ENCODE peak calls at places on chromosomes 2 and 18, in ten cellular contexts. One of them, this sample, is unnamed.

GRCh38 chr2:218230882-218231281 is 13.9 kb downstream of the ARPC2 start:
- DNase-seq in H7: peak
- DNase-seq in CMK: no peak
- DNase-seq in lower lobe of right lung: no peak
- DNase-seq in AG04450: no peak
- DNase-seq in H9: no peak
- DNase-seq in smooth muscle cell of the brain vasculature: no peak
- DNase-seq in Ammon's horn: no peak
- DNase-seq in activated T-helper 1 cell treated with anti-CD3 and anti-CD28 coated beads, Interleukin-2, amount 50 U/mL, for 16 hours: no peak
- DNase-seq in HCT116: no peak
- DNase-seq in this sample: peak

GRCh38 chr2:101805146-101806088 is 107.9 kb downstream of the MAP4K4 start:
- DNase-seq in activated T-helper 1 cell treated with anti-CD3 and anti-CD28 coated beads, Interleukin-2, amount 50 U/mL, for 16 hours: no peak
- DNase-seq in AG04450: no peak
- DNase-seq in smooth muscle cell of the brain vasculature: no peak
- DNase-seq in Ammon's horn: no peak
- DNase-seq in HCT116: no peak
- DNase-seq in H7: no peak
- DNase-seq in CMK: no peak
- DNase-seq in lower lobe of right lung: no peak
- DNase-seq in H9: no peak
- DNase-seq in this sample: no peak

GRCh38 chr2:28359222-28360065 is 33.2 kb upstream of the FOSL2 start:
- DNase-seq in Ammon's horn: peak
- DNase-seq in lower lobe of right lung: peak
- DNase-seq in H9: no peak
- DNase-seq in activated T-helper 1 cell treated with anti-CD3 and anti-CD28 coated beads, Interleukin-2, amount 50 U/mL, for 16 hours: peak
- DNase-seq in HCT116: no peak
- DNase-seq in AG04450: no peak
- DNase-seq in CMK: peak
- DNase-seq in H7: no peak
- DNase-seq in smooth muscle cell of the brain vasculature: no peak
- DNase-seq in this sample: no peak

GRCh38 chr2:127310980-127311379 is 17.0 kb upstream of the ERCC3 start:
- DNase-seq in AG04450: no peak
- DNase-seq in CMK: no peak
- DNase-seq in H9: no peak
- DNase-seq in lower lobe of right lung: no peak
- DNase-seq in smooth muscle cell of the brain vasculature: no peak
- DNase-seq in H7: no peak
- DNase-seq in Ammon's horn: no peak
- DNase-seq in HCT116: no peak
- DNase-seq in activated T-helper 1 cell treated with anti-CD3 and anti-CD28 coated beads, Interleukin-2, amount 50 U/mL, for 16 hours: no peak
- DNase-seq in this sample: no peak

GRCh38 chr18:56696966-56697365 is 45.8 kb downstream of the WDR7 start:
- DNase-seq in Ammon's horn: no peak
- DNase-seq in lower lobe of right lung: no peak
- DNase-seq in smooth muscle cell of the brain vasculature: no peak
- DNase-seq in HCT116: no peak
- DNase-seq in AG04450: no peak
- DNase-seq in H7: no peak
- DNase-seq in H9: no peak
- DNase-seq in activated T-helper 1 cell treated with anti-CD3 and anti-CD28 coated beads, Interleukin-2, amount 50 U/mL, for 16 hours: no peak
- DNase-seq in CMK: no peak
- DNase-seq in this sample: no peak

GRCh38 chr2:162711832-162712540 is 126.6 kb downstream of the KCNH7 start:
- DNase-seq in CMK: no peak
- DNase-seq in H7: no peak
- DNase-seq in HCT116: no peak
- DNase-seq in lower lobe of right lung: no peak
- DNase-seq in smooth muscle cell of the brain vasculature: no peak
- DNase-seq in Ammon's horn: no peak
- DNase-seq in activated T-helper 1 cell treated with anti-CD3 and anti-CD28 coated beads, Interleukin-2, amount 50 U/mL, for 16 hours: no peak
- DNase-seq in H9: no peak
- DNase-seq in AG04450: no peak
- DNase-seq in this sample: no peak

GRCh38 chr18:8786766-8787670 is 81.7 kb downstream of the MTCL1 start:
- DNase-seq in Ammon's horn: no peak
- DNase-seq in H9: no peak
- DNase-seq in lower lobe of right lung: no peak
- DNase-seq in smooth muscle cell of the brain vasculature: no peak
- DNase-seq in AG04450: no peak
- DNase-seq in H7: no peak
- DNase-seq in CMK: no peak
- DNase-seq in HCT116: no peak
- DNase-seq in activated T-helper 1 cell treated with anti-CD3 and anti-CD28 coated beads, Interleukin-2, amount 50 U/mL, for 16 hours: no peak
- DNase-seq in this sample: no peak

GRCh38 chr2:211085056-211085680 is 528.8 kb downstream of the CPS1 start:
- DNase-seq in smooth muscle cell of the brain vasculature: peak
- DNase-seq in Ammon's horn: peak
- DNase-seq in activated T-helper 1 cell treated with anti-CD3 and anti-CD28 coated beads, Interleukin-2, amount 50 U/mL, for 16 hours: no peak
- DNase-seq in CMK: no peak
- DNase-seq in HCT116: peak
- DNase-seq in AG04450: no peak
- DNase-seq in lower lobe of right lung: no peak
- DNase-seq in H7: peak
- DNase-seq in H9: no peak
- DNase-seq in this sample: no peak

GRCh38 chr18:78074400-78075020 is 824.9 kb downstream of the GALR1 start:
- DNase-seq in smooth muscle cell of the brain vasculature: no peak
- DNase-seq in H7: no peak
- DNase-seq in CMK: no peak
- DNase-seq in activated T-helper 1 cell treated with anti-CD3 and anti-CD28 coated beads, Interleukin-2, amount 50 U/mL, for 16 hours: no peak
- DNase-seq in lower lobe of right lung: no peak
- DNase-seq in Ammon's horn: no peak
- DNase-seq in HCT116: no peak
- DNase-seq in AG04450: no peak
- DNase-seq in H9: no peak
- DNase-seq in this sample: no peak

GRCh38 chr18:629303-630150 is 27.9 kb upstream of the TYMS start:
- DNase-seq in HCT116: no peak
- DNase-seq in activated T-helper 1 cell treated with anti-CD3 and anti-CD28 coated beads, Interleukin-2, amount 50 U/mL, for 16 hours: no peak
- DNase-seq in CMK: no peak
- DNase-seq in H9: no peak
- DNase-seq in AG04450: no peak
- DNase-seq in Ammon's horn: no peak
- DNase-seq in H7: no peak
- DNase-seq in smooth muscle cell of the brain vasculature: no peak
- DNase-seq in lower lobe of right lung: no peak
- DNase-seq in this sample: no peak

GRCh38 chr18:2617974-2618373 is 37.6 kb upstream of the SMCHD1 start:
- DNase-seq in Ammon's horn: no peak
- DNase-seq in activated T-helper 1 cell treated with anti-CD3 and anti-CD28 coated beads, Interleukin-2, amount 50 U/mL, for 16 hours: no peak
- DNase-seq in smooth muscle cell of the brain vasculature: no peak
- DNase-seq in H9: no peak
- DNase-seq in CMK: no peak
- DNase-seq in HCT116: no peak
- DNase-seq in H7: no peak
- DNase-seq in AG04450: no peak
- DNase-seq in lower lobe of right lung: no peak
- DNase-seq in this sample: no peak

GRCh38 chr2:108934151-108934550 is 54.9 kb downstream of the EDAR start:
- DNase-seq in H7: no peak
- DNase-seq in smooth muscle cell of the brain vasculature: no peak
- DNase-seq in lower lobe of right lung: no peak
- DNase-seq in CMK: no peak
- DNase-seq in AG04450: no peak
- DNase-seq in H9: no peak
- DNase-seq in HCT116: no peak
- DNase-seq in activated T-helper 1 cell treated with anti-CD3 and anti-CD28 coated beads, Interleukin-2, amount 50 U/mL, for 16 hours: no peak
- DNase-seq in Ammon's horn: no peak
- DNase-seq in this sample: no peak

GRCh38 chr2:163621445-163622004 is 114.3 kb downstream of the FIGN start:
- DNase-seq in HCT116: no peak
- DNase-seq in H7: no peak
- DNase-seq in AG04450: no peak
- DNase-seq in lower lobe of right lung: no peak
- DNase-seq in activated T-helper 1 cell treated with anti-CD3 and anti-CD28 coated beads, Interleukin-2, amount 50 U/mL, for 16 hours: no peak
- DNase-seq in Ammon's horn: no peak
- DNase-seq in H9: no peak
- DNase-seq in CMK: no peak
- DNase-seq in smooth muscle cell of the brain vasculature: no peak
- DNase-seq in this sample: no peak

GRCh38 chr18:31171159-31171839 is 8.6 kb upstream of the DSC1 start:
- DNase-seq in AG04450: no peak
- DNase-seq in activated T-helper 1 cell treated with anti-CD3 and anti-CD28 coated beads, Interleukin-2, amount 50 U/mL, for 16 hours: no peak
- DNase-seq in lower lobe of right lung: no peak
- DNase-seq in H9: no peak
- DNase-seq in CMK: no peak
- DNase-seq in smooth muscle cell of the brain vasculature: no peak
- DNase-seq in HCT116: no peak
- DNase-seq in H7: no peak
- DNase-seq in Ammon's horn: no peak
- DNase-seq in this sample: no peak

GRCh38 chr2:212271583-212271982 is 267.0 kb downstream of the ERBB4 start:
- DNase-seq in AG04450: no peak
- DNase-seq in CMK: no peak
- DNase-seq in lower lobe of right lung: no peak
- DNase-seq in H9: no peak
- DNase-seq in smooth muscle cell of the brain vasculature: no peak
- DNase-seq in Ammon's horn: no peak
- DNase-seq in H7: no peak
- DNase-seq in HCT116: no peak
- DNase-seq in activated T-helper 1 cell treated with anti-CD3 and anti-CD28 coated beads, Interleukin-2, amount 50 U/mL, for 16 hours: no peak
- DNase-seq in this sample: no peak

GRCh38 chr2:26838121-26838906 is 9.6 kb upstream of the DPYSL5 start:
- DNase-seq in Ammon's horn: no peak
- DNase-seq in activated T-helper 1 cell treated with anti-CD3 and anti-CD28 coated beads, Interleukin-2, amount 50 U/mL, for 16 hours: no peak
- DNase-seq in H7: no peak
- DNase-seq in smooth muscle cell of the brain vasculature: no peak
- DNase-seq in H9: no peak
- DNase-seq in lower lobe of right lung: no peak
- DNase-seq in CMK: no peak
- DNase-seq in HCT116: no peak
- DNase-seq in AG04450: no peak
- DNase-seq in this sample: no peak

GRCh38 chr2:19700861-19701585 is 200.8 kb downstream of the TTC32 start:
- DNase-seq in HCT116: no peak
- DNase-seq in smooth muscle cell of the brain vasculature: no peak
- DNase-seq in activated T-helper 1 cell treated with anti-CD3 and anti-CD28 coated beads, Interleukin-2, amount 50 U/mL, for 16 hours: no peak
- DNase-seq in AG04450: no peak
- DNase-seq in lower lobe of right lung: no peak
- DNase-seq in CMK: no peak
- DNase-seq in Ammon's horn: no peak
- DNase-seq in H9: no peak
- DNase-seq in H7: no peak
- DNase-seq in this sample: no peak

GRCh38 chr2:189252991-189253680 is 73.6 kb upstream of the COL5A2 start:
- DNase-seq in H7: no peak
- DNase-seq in AG04450: no peak
- DNase-seq in activated T-helper 1 cell treated with anti-CD3 and anti-CD28 coated beads, Interleukin-2, amount 50 U/mL, for 16 hours: no peak
- DNase-seq in Ammon's horn: no peak
- DNase-seq in HCT116: no peak
- DNase-seq in smooth muscle cell of the brain vasculature: no peak
- DNase-seq in H9: no peak
- DNase-seq in lower lobe of right lung: no peak
- DNase-seq in CMK: no peak
- DNase-seq in this sample: no peak

GRCh38 chr2:5915926-5916325 is 223.7 kb downstream of the SOX11 start:
- DNase-seq in H9: peak
- DNase-seq in H7: peak
- DNase-seq in AG04450: peak
- DNase-seq in CMK: peak
- DNase-seq in activated T-helper 1 cell treated with anti-CD3 and anti-CD28 coated beads, Interleukin-2, amount 50 U/mL, for 16 hours: no peak
- DNase-seq in lower lobe of right lung: no peak
- DNase-seq in HCT116: no peak
- DNase-seq in smooth muscle cell of the brain vasculature: peak
- DNase-seq in Ammon's horn: no peak
- DNase-seq in this sample: no peak

GRCh38 chr2:9769171-9770005 is 73.9 kb upstream of the TAF1B start:
- DNase-seq in HCT116: no peak
- DNase-seq in smooth muscle cell of the brain vasculature: no peak
- DNase-seq in CMK: no peak
- DNase-seq in activated T-helper 1 cell treated with anti-CD3 and anti-CD28 coated beads, Interleukin-2, amount 50 U/mL, for 16 hours: no peak
- DNase-seq in H7: peak
- DNase-seq in Ammon's horn: no peak
- DNase-seq in H9: peak
- DNase-seq in AG04450: no peak
- DNase-seq in lower lobe of right lung: no peak
- DNase-seq in this sample: no peak

GRCh38 chr2:240558229-240558885 is 569 bp upstream of the ANKMY1 start:
- DNase-seq in lower lobe of right lung: no peak
- DNase-seq in H9: peak
- DNase-seq in AG04450: no peak
- DNase-seq in CMK: no peak
- DNase-seq in Ammon's horn: no peak
- DNase-seq in smooth muscle cell of the brain vasculature: no peak
- DNase-seq in H7: no peak
- DNase-seq in activated T-helper 1 cell treated with anti-CD3 and anti-CD28 coated beads, Interleukin-2, amount 50 U/mL, for 16 hours: no peak
- DNase-seq in HCT116: no peak
- DNase-seq in this sample: no peak

GRCh38 chr2:138447889-138448570 is 53.5 kb upstream of the SPOPL start:
- DNase-seq in HCT116: no peak
- DNase-seq in smooth muscle cell of the brain vasculature: no peak
- DNase-seq in H9: no peak
- DNase-seq in lower lobe of right lung: no peak
- DNase-seq in CMK: no peak
- DNase-seq in Ammon's horn: no peak
- DNase-seq in AG04450: no peak
- DNase-seq in activated T-helper 1 cell treated with anti-CD3 and anti-CD28 coated beads, Interleukin-2, amount 50 U/mL, for 16 hours: no peak
- DNase-seq in H7: no peak
- DNase-seq in this sample: no peak

GRCh38 chr2:233838726-233839446 is 15.4 kb downstream of the HJURP start:
- DNase-seq in lower lobe of right lung: no peak
- DNase-seq in activated T-helper 1 cell treated with anti-CD3 and anti-CD28 coated beads, Interleukin-2, amount 50 U/mL, for 16 hours: no peak
- DNase-seq in H7: no peak
- DNase-seq in AG04450: no peak
- DNase-seq in HCT116: no peak
- DNase-seq in Ammon's horn: no peak
- DNase-seq in CMK: no peak
- DNase-seq in H9: no peak
- DNase-seq in smooth muscle cell of the brain vasculature: no peak
- DNase-seq in this sample: no peak